ENCODE peak calls at places on chromosomes 13 and 19, in nine cellular contexts. Q, H, I, P, K, L, S, R and J are unnamed samples.

GRCh38 chr19:3315676-3315973 is 50.8 kb upstream of the NFIC start:
- DNase-seq in H (no peak), P (no peak), Q (no peak), S (no peak), R (no peak), I (no peak), K (no peak), L (no peak), J (no peak)

GRCh38 chr13:29493796-29494195 is 101.7 kb downstream of the SLC7A1 start:
- DNase-seq in K (no peak), R (no peak), I (no peak), H (no peak), S (no peak), Q (no peak), P (no peak), L (no peak), J (no peak)

GRCh38 chr13:24997367-24997967 is 98.5 kb upstream of the PABPC3 start:
- DNase-seq in Q (peak), K (no peak), L (no peak), R (no peak), S (no peak), H (peak), I (no peak), P (no peak), J (no peak)

GRCh38 chr19:1255186-1256161 is 7.1 kb downstream of the MIDN start:
- DNase-seq in P (no peak), L (no peak), Q (no peak), R (no peak), K (no peak), I (no peak), H (no peak), S (no peak), J (no peak)

GRCh38 chr19:33280351-33280921 is 21.9 kb downstream of the CEBPA start:
- DNase-seq in K (peak), L (no peak), Q (peak), R (no peak), S (no peak), H (no peak), I (no peak), P (no peak), J (peak)

GRCh38 chr19:15115080-15115479 is 7.9 kb downstream of the SYDE1 start:
- DNase-seq in I (no peak), H (no peak), S (no peak), K (no peak), Q (no peak), P (no peak), R (no peak), L (no peak), J (no peak)

GRCh38 chr13:105979586-105979985 is 555.9 kb downstream of the EFNB2 start:
- DNase-seq in Q (no peak), R (no peak), L (no peak), P (no peak), K (no peak), H (no peak), I (peak), S (no peak), J (no peak)

GRCh38 chr13:53131361-53131760 is 102.7 kb downstream of the OLFM4 start:
- DNase-seq in P (no peak), Q (peak), H (no peak), I (no peak), L (no peak), S (no peak), K (no peak), R (no peak), J (no peak)

GRCh38 chr19:38209671-38210457 is 14.2 kb downstream of the DPF1 start:
- DNase-seq in H (no peak), R (no peak), K (no peak), I (no peak), L (peak), Q (peak), P (no peak), S (no peak), J (no peak)

GRCh38 chr13:48004201-48004600 is 3.1 kb upstream of the SUCLA2 start:
- DNase-seq in S (no peak), Q (no peak), H (no peak), L (peak), I (no peak), P (no peak), R (no peak), K (no peak), J (no peak)

GRCh38 chr19:58543826-58544590 is at the start of gene TRIM28:
- DNase-seq in H (no peak), S (no peak), Q (no peak), L (peak), R (peak), P (no peak), K (peak), I (no peak), J (peak)

GRCh38 chr13:34107814-34108213 is 289.9 kb downstream of the RFC3 start:
- DNase-seq in L (no peak), I (no peak), R (no peak), Q (no peak), P (no peak), H (no peak), K (no peak), S (no peak), J (no peak)